ENCODE peak calls at places on chromosomes 12 and 14, in eight cellular contexts. One of them, this sample, is unnamed.
A peak's percentile ranks its signal among the peaks of the same experiment; 100 is the strongest.

GRCh38 chr12:78865297-78865955 is 852 bp downstream of the SYT1 start:
- DNase-seq in ascending aorta: no peak
- DNase-seq in H1: no peak
- DNase-seq in testis: no peak
- DNase-seq in GM06990: no peak
- DNase-seq in tibial artery: no peak
- DNase-seq in uterus: no peak
- DNase-seq in fibroblast of lung: peak; percentile 38
- DNase-seq in this sample: no peak

GRCh38 chr12:13252616-13253015 is 56.1 kb downstream of the EMP1 start:
- DNase-seq in ascending aorta: no peak
- DNase-seq in H1: no peak
- DNase-seq in testis: no peak
- DNase-seq in GM06990: no peak
- DNase-seq in tibial artery: no peak
- DNase-seq in uterus: no peak
- DNase-seq in fibroblast of lung: no peak
- DNase-seq in this sample: no peak

GRCh38 chr14:104546021-104546491 is 33.5 kb upstream of the C14orf180 start:
- DNase-seq in ascending aorta: peak; percentile 31
- DNase-seq in H1: no peak
- DNase-seq in testis: no peak
- DNase-seq in GM06990: no peak
- DNase-seq in tibial artery: no peak
- DNase-seq in uterus: no peak
- DNase-seq in fibroblast of lung: no peak
- DNase-seq in this sample: no peak

GRCh38 chr12:108629824-108630476 is 3.7 kb downstream of the SELPLG start:
- DNase-seq in ascending aorta: no peak
- DNase-seq in H1: no peak
- DNase-seq in testis: no peak
- DNase-seq in GM06990: no peak
- DNase-seq in tibial artery: no peak
- DNase-seq in uterus: peak; percentile 77
- DNase-seq in fibroblast of lung: peak; percentile 90
- DNase-seq in this sample: peak; percentile 79

GRCh38 chr12:81330480-81330879 is 252.6 kb downstream of the ACSS3 start:
- DNase-seq in ascending aorta: no peak
- DNase-seq in H1: no peak
- DNase-seq in testis: no peak
- DNase-seq in GM06990: no peak
- DNase-seq in tibial artery: no peak
- DNase-seq in uterus: no peak
- DNase-seq in fibroblast of lung: no peak
- DNase-seq in this sample: no peak

GRCh38 chr14:100147181-100147631 is 12.2 kb downstream of the DEGS2 start:
- DNase-seq in ascending aorta: no peak
- DNase-seq in H1: no peak
- DNase-seq in testis: no peak
- DNase-seq in GM06990: peak; percentile 59
- DNase-seq in tibial artery: no peak
- DNase-seq in uterus: no peak
- DNase-seq in fibroblast of lung: no peak
- DNase-seq in this sample: no peak

GRCh38 chr12:94973202-94973601 is 30.3 kb downstream of the NDUFA12 start:
- DNase-seq in ascending aorta: no peak
- DNase-seq in H1: no peak
- DNase-seq in testis: no peak
- DNase-seq in GM06990: no peak
- DNase-seq in tibial artery: no peak
- DNase-seq in uterus: no peak
- DNase-seq in fibroblast of lung: peak; percentile 65
- DNase-seq in this sample: no peak

GRCh38 chr12:23482571-23482970 is 466.9 kb downstream of the SOX5 start:
- DNase-seq in ascending aorta: no peak
- DNase-seq in H1: no peak
- DNase-seq in testis: no peak
- DNase-seq in GM06990: no peak
- DNase-seq in tibial artery: no peak
- DNase-seq in uterus: no peak
- DNase-seq in fibroblast of lung: no peak
- DNase-seq in this sample: no peak

GRCh38 chr12:82299617-82300016 is 58.6 kb downstream of the CCDC59 start:
- DNase-seq in ascending aorta: no peak
- DNase-seq in H1: no peak
- DNase-seq in testis: no peak
- DNase-seq in GM06990: no peak
- DNase-seq in tibial artery: no peak
- DNase-seq in uterus: no peak
- DNase-seq in fibroblast of lung: peak; percentile 94
- DNase-seq in this sample: no peak

GRCh38 chr12:111034911-111035577 is 114.7 kb upstream of the MYL2 start:
- DNase-seq in ascending aorta: no peak
- DNase-seq in H1: no peak
- DNase-seq in testis: no peak
- DNase-seq in GM06990: peak; percentile 25
- DNase-seq in tibial artery: peak; percentile 42
- DNase-seq in uterus: no peak
- DNase-seq in fibroblast of lung: no peak
- DNase-seq in this sample: no peak

GRCh38 chr12:56084958-56085543 is 5.1 kb downstream of the ERBB3 start:
- DNase-seq in ascending aorta: no peak
- DNase-seq in H1: no peak
- DNase-seq in testis: no peak
- DNase-seq in GM06990: no peak
- DNase-seq in tibial artery: no peak
- DNase-seq in uterus: no peak
- DNase-seq in fibroblast of lung: no peak
- DNase-seq in this sample: no peak

GRCh38 chr12:61348871-61349270 is 911.3 kb upstream of the USP15 start:
- DNase-seq in ascending aorta: no peak
- DNase-seq in H1: no peak
- DNase-seq in testis: no peak
- DNase-seq in GM06990: no peak
- DNase-seq in tibial artery: no peak
- DNase-seq in uterus: no peak
- DNase-seq in fibroblast of lung: no peak
- DNase-seq in this sample: no peak

GRCh38 chr12:12717586-12718381 is 616 bp downstream of the CDKN1B start:
- DNase-seq in ascending aorta: no peak
- DNase-seq in H1: no peak
- DNase-seq in testis: peak; percentile 53
- DNase-seq in GM06990: peak; percentile 48
- DNase-seq in tibial artery: peak; percentile 73
- DNase-seq in uterus: no peak
- DNase-seq in fibroblast of lung: peak; percentile 11
- DNase-seq in this sample: no peak

GRCh38 chr14:88380405-88380804 is 5.1 kb upstream of the SPATA7 start:
- DNase-seq in ascending aorta: no peak
- DNase-seq in H1: no peak
- DNase-seq in testis: no peak
- DNase-seq in GM06990: no peak
- DNase-seq in tibial artery: no peak
- DNase-seq in uterus: no peak
- DNase-seq in fibroblast of lung: peak; percentile 7
- DNase-seq in this sample: no peak

GRCh38 chr12:62977419-62977818 is 42.5 kb upstream of the PPM1H start:
- DNase-seq in ascending aorta: no peak
- DNase-seq in H1: no peak
- DNase-seq in testis: no peak
- DNase-seq in GM06990: no peak
- DNase-seq in tibial artery: no peak
- DNase-seq in uterus: no peak
- DNase-seq in fibroblast of lung: peak; percentile 29
- DNase-seq in this sample: no peak

GRCh38 chr14:93965287-93965821 is 11.0 kb downstream of the ASB2 start:
- DNase-seq in ascending aorta: peak; percentile 79
- DNase-seq in H1: no peak
- DNase-seq in testis: no peak
- DNase-seq in GM06990: no peak
- DNase-seq in tibial artery: no peak
- DNase-seq in uterus: no peak
- DNase-seq in fibroblast of lung: peak; percentile 98
- DNase-seq in this sample: no peak

DNA sequence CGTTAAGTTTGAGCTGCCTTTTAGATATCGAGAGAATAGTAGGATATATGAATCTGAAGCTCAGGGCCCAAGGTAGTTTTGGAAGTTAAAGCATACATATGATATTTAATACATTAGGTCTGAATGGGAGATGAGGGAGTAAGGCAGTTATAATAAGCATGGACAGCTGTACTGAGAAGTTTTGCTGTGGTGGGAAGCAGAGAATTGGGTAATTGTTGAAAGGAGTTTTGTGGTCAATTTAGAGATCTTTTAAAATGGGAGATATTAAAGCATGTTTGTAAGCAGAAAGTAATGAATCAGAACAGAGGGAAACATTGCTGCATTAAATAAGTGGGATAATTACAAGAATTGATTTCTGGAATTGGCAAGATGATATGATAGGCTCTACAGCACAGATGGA is 21.3 kb downstream of the TBK1 start:
- DNase-seq in ascending aorta: no peak
- DNase-seq in H1: no peak
- DNase-seq in testis: no peak
- DNase-seq in GM06990: no peak
- DNase-seq in tibial artery: no peak
- DNase-seq in uterus: no peak
- DNase-seq in fibroblast of lung: no peak
- DNase-seq in this sample: no peak
- H3K36me3 ChIP-seq in ascending aorta: peaks cover 59% of the 10 kb centered on the region
- H3K36me3 ChIP-seq in H1: peaks cover 47% of the 10 kb centered on the region
- H3K36me3 ChIP-seq in testis: no peaks in the 10 kb centered on the region
- H3K36me3 ChIP-seq in GM06990: peaks cover 18% of the 10 kb centered on the region
- H3K36me3 ChIP-seq in tibial artery: peaks cover 40% of the 10 kb centered on the region
- H3K36me3 ChIP-seq in uterus: no peaks in the 10 kb centered on the region
- H3K36me3 ChIP-seq in fibroblast of lung: peaks cover 6% of the 10 kb centered on the region
- H3K36me3 ChIP-seq in this sample: peaks cover 44% of the 10 kb centered on the region

DNA sequence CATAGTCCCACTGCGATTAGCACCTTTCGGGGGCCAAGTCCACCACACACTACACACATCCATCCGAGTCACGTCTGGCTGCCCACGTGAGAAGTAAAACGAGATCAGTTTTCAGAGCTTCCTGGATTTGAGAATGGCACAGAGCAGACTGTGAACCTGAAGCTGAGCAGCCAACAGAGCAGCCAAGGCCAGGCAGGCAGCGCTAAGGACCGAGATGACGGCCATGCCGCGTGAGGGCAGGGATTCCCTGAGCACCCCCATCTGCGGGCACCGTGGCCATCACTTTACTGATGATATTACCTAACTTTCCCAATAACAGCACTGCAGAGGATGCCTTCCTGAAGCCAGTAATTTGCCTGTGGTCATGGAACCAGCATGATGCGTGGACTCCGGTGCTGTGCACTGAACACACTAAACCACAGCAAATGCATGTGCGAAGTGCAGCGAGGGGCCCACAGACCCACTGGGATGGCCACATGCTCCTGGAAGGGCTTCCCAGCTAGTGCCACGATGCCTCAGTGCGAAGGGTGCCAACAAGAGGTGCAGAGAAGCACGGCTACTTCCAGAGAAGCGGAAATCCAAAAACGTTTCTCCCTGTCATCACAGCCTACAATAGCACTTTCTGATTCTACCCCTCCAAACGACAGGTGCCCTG is 56.0 kb downstream of the RNF34 start:
- DNase-seq in ascending aorta: no peak
- DNase-seq in H1: no peak
- DNase-seq in testis: no peak
- DNase-seq in GM06990: no peak
- DNase-seq in tibial artery: no peak
- DNase-seq in uterus: no peak
- DNase-seq in fibroblast of lung: no peak
- DNase-seq in this sample: no peak
- H3K36me3 ChIP-seq in ascending aorta: no peaks in the 10 kb centered on the region
- H3K36me3 ChIP-seq in H1: peaks cover 10% of the 10 kb centered on the region
- H3K36me3 ChIP-seq in testis: no peaks in the 10 kb centered on the region
- H3K36me3 ChIP-seq in GM06990: peaks cover 14% of the 10 kb centered on the region
- H3K36me3 ChIP-seq in tibial artery: no peaks in the 10 kb centered on the region
- H3K36me3 ChIP-seq in uterus: no peaks in the 10 kb centered on the region
- H3K36me3 ChIP-seq in fibroblast of lung: no peaks in the 10 kb centered on the region
- H3K36me3 ChIP-seq in this sample: no peaks in the 10 kb centered on the region

GRCh38 chr12:54287316-54288157 is 7.0 kb downstream of the HNRNPA1 start:
- DNase-seq in ascending aorta: no peak
- DNase-seq in H1: no peak
- DNase-seq in testis: no peak
- DNase-seq in GM06990: no peak
- DNase-seq in tibial artery: no peak
- DNase-seq in uterus: no peak
- DNase-seq in fibroblast of lung: no peak
- DNase-seq in this sample: no peak
- H3K36me3 ChIP-seq in ascending aorta: peaks cover 60% of the 10 kb centered on the region
- H3K36me3 ChIP-seq in H1: peaks cover 59% of the 10 kb centered on the region
- H3K36me3 ChIP-seq in testis: no peaks in the 10 kb centered on the region
- H3K36me3 ChIP-seq in GM06990: peaks cover 23% of the 10 kb centered on the region
- H3K36me3 ChIP-seq in tibial artery: peaks cover 52% of the 10 kb centered on the region
- H3K36me3 ChIP-seq in uterus: no peaks in the 10 kb centered on the region
- H3K36me3 ChIP-seq in fibroblast of lung: peaks cover 13% of the 10 kb centered on the region
- H3K36me3 ChIP-seq in this sample: peaks cover 62% of the 10 kb centered on the region

GRCh38 chr14:34582117-34582680 is 42.7 kb upstream of the EAPP start:
- DNase-seq in ascending aorta: no peak
- DNase-seq in H1: no peak
- DNase-seq in testis: no peak
- DNase-seq in GM06990: no peak
- DNase-seq in tibial artery: no peak
- DNase-seq in uterus: no peak
- DNase-seq in fibroblast of lung: no peak
- DNase-seq in this sample: no peak
- H3K36me3 ChIP-seq in ascending aorta: peaks cover 72% of the 10 kb centered on the region
- H3K36me3 ChIP-seq in H1: peaks cover 32% of the 10 kb centered on the region
- H3K36me3 ChIP-seq in testis: no peaks in the 10 kb centered on the region
- H3K36me3 ChIP-seq in GM06990: peaks cover 6% of the 10 kb centered on the region
- H3K36me3 ChIP-seq in tibial artery: peaks cover 70% of the 10 kb centered on the region
- H3K36me3 ChIP-seq in uterus: no peaks in the 10 kb centered on the region
- H3K36me3 ChIP-seq in fibroblast of lung: peaks cover 5% of the 10 kb centered on the region
- H3K36me3 ChIP-seq in this sample: peaks cover 72% of the 10 kb centered on the region

DNA sequence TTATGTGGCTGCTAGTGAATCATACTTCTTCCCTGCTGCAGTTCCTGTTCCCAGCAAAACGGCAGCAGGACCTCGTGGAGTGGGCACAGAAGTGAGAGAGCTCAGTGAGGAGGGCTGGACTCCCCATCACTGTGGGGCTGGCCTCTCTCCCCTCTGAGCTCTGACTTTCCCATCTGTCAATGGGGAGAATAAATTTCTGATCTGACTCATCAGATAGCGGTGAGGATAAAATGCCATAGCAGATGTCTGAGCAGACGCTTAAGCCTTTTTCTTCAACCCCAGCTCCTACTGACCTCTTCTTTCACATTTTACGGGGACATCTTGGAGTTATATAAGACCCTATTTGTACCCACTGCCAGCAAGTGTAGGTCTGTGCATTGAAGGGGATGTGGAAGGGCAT is 116.6 kb downstream of the CRACR2A start:
- DNase-seq in ascending aorta: no peak
- DNase-seq in H1: no peak
- DNase-seq in testis: no peak
- DNase-seq in GM06990: no peak
- DNase-seq in tibial artery: no peak
- DNase-seq in uterus: no peak
- DNase-seq in fibroblast of lung: peak; percentile 15
- DNase-seq in this sample: no peak
- H3K36me3 ChIP-seq in ascending aorta: no peaks in the 10 kb centered on the region
- H3K36me3 ChIP-seq in H1: no peaks in the 10 kb centered on the region
- H3K36me3 ChIP-seq in testis: no peaks in the 10 kb centered on the region
- H3K36me3 ChIP-seq in GM06990: no peaks in the 10 kb centered on the region
- H3K36me3 ChIP-seq in tibial artery: no peaks in the 10 kb centered on the region
- H3K36me3 ChIP-seq in uterus: no peaks in the 10 kb centered on the region
- H3K36me3 ChIP-seq in fibroblast of lung: no peaks in the 10 kb centered on the region
- H3K36me3 ChIP-seq in this sample: no peaks in the 10 kb centered on the region

This sample was measured in right atrium auricular region.